ENCODE peak calls at places on chromosomes 13 and 19, in four cellular contexts. K, W, C and M are unnamed samples.

GRCh38 chr13:26971990-26972888 is 199.4 kb downstream of the USP12 start:
- DNase-seq in K (peak; percentile 80), W (peak; percentile 39), C (no peak), M (no peak)

GRCh38 chr13:28136916-28137315 is 1.4 kb upstream of the PAN3 start:
- DNase-seq in W (no peak), C (no peak), K (no peak), M (no peak)

GRCh38 chr13:76654263-76654662 is 231.9 kb downstream of the KCTD12 start:
- DNase-seq in K (no peak), C (no peak), W (no peak), M (no peak)

GRCh38 chr19:5217171-5217570 is 123.4 kb downstream of the PTPRS start:
- DNase-seq in K (no peak), W (no peak), C (no peak), M (no peak)

GRCh38 chr19:29625316-29625715 is 19.2 kb downstream of the POP4 start:
- DNase-seq in C (no peak), W (no peak), K (no peak), M (no peak)

GRCh38 chr13:60448907-60449510 is 52.0 kb downstream of the TDRD3 start:
- DNase-seq in C (peak; percentile 26), W (no peak), K (no peak), M (no peak)

GRCh38 chr13:99119686-99120085 is 81.0 kb upstream of the UBAC2 start:
- DNase-seq in W (no peak), K (no peak), C (no peak), M (no peak)

GRCh38 chr13:105735269-105735668 is 800.2 kb downstream of the EFNB2 start:
- DNase-seq in C (no peak), W (no peak), K (no peak), M (no peak)

GRCh38 chr13:109412232-109412935 is 374.0 kb downstream of the IRS2 start:
- DNase-seq in K (peak; percentile 32), C (peak; percentile 74), W (no peak), M (no peak)

GRCh38 chr19:2527171-2527570 is 51.2 kb downstream of the GADD45B start:
- DNase-seq in K (no peak), W (no peak), C (no peak), M (no peak)

GRCh38 chr13:20713751-20714150 is 10.3 kb downstream of the IL17D start:
- DNase-seq in C (peak; percentile 54), W (no peak), K (no peak), M (no peak)

GRCh38 chr19:18946335-18946734 is 5.3 kb upstream of the HOMER3 start:
- DNase-seq in W (no peak), K (no peak), C (no peak), M (no peak)

GRCh38 chr19:55080121-55080914 is 4.6 kb downstream of the EPS8L1 start:
- DNase-seq in K (peak; percentile 91), C (peak; percentile 78), W (peak; percentile 48), M (no peak)

GRCh38 chr13:20824762-20825161 is 51.0 kb upstream of the EEF1AKMT1 start:
- DNase-seq in C (no peak), W (no peak), K (no peak), M (no peak)

DNA sequence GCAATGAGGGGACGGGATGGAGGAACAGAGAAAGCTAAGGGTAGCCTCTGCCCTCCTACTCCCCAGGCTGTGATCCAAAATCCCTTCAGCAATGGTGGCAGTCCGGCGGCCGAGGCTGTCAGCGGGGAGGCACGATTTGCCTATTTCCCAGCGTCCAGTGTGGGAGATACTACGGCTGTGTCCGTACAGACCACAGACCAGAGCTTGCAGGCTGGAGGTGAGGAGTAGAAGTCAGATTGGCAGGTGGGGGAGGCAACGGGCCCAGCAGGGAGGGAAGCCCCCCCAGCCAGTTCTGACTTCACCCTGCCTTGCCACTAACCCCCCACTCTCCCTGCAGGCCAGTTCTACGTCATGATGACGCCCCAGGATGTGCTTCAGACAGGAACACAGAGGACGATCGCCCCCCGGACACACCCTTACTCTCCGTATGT is 1.6 kb downstream of the USF2 start:
- DNase-seq in W (no peak), K (no peak), C (no peak), M (no peak)
- H3K27ac ChIP-seq in W (no peak overlapping the region), K (no peak overlapping the region), C (peak overlapping the region; percentile 94), M (peak overlapping the region; percentile 93)

GRCh38 chr19:1247747-1248453 is 483 bp upstream of the MIDN start:
- DNase-seq in K (peak; percentile 82), C (peak; percentile 89), W (peak; percentile 84), M (peak; percentile 91)
- H3K4me1 ChIP-seq in K (peaks cover 64% of the 10 kb centered on the region), C (peaks cover 56% of the 10 kb centered on the region), W (peaks cover 26% of the 10 kb centered on the region), M (peaks cover 16% of the 10 kb centered on the region)

DNA sequence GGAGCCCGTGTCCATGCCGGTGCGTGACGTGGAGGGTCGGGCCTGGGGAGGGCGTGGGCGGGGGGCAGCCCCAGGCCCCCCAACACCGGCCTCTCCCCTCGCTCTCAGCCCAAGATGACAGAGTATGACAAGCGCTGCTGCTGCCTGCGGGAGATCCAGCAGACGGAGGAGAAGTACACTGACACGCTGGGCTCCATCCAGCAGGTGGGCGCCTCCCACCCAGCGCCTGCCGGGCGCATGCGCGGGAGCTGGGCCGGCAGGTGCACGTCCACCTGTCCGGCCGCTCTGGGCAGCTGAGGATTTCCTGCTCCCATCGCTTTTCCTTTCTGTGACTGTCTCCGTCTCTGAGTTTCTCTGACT is 49.8 kb downstream of the VAV1 start:
- DNase-seq in C (no peak), W (no peak), K (no peak), M (no peak)
- TF ChIP-seq POLR2A in C (no peak), W (no peak), K (no peak), M (no peak)

GRCh38 chr13:45833663-45834062 is 17.9 kb downstream of the SIAH3 start:
- DNase-seq in K (no peak), W (no peak), C (peak; percentile 91), M (no peak)
- H3K27ac ChIP-seq in K (no peak overlapping the region), W (no peak overlapping the region), C (peak overlapping the region; percentile 44), M (no peak overlapping the region)

DNA sequence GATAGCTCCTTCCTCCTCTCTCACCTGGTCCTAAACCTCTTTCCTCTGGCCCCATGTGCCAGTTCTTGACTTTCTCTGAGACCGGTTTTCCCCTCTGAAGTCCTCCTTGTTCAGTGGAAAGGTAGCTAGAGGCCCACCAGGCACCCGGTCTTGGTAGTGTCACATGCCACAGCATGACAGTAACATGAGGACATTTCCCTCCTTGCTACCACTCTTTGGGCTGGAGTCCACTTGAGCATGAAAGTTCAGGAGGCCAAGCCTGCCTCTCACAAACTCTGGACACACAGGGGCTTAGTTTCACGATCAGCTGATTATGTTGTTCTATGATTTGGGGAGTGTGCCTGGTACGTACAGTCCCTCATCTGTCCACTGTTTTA is 45.6 kb downstream of the NFIX start:
- DNase-seq in W (no peak), C (no peak), K (no peak), M (no peak)
- H3K4me1 ChIP-seq in W (no peaks in the 10 kb centered on the region), C (peaks cover 4% of the 10 kb centered on the region), K (peaks cover 79% of the 10 kb centered on the region), M (no peaks in the 10 kb centered on the region)